ENCODE peak calls at places on chromosomes 12 and 14, in six cellular contexts. S is IMR-90, J is endothelial cell of umbilical vein, F is H1, V is spleen, A is tibial artery. B is an unnamed sample. For H3K36me3, the result is how much of the 10 kb centered on the place peaks cover.

GRCh38 chr14:61512508-61512907 is 182.8 kb upstream of the HIF1A start:
- DNase-seq in S (peak), J (no peak), F (no peak), V (no peak), A (no peak), B (no peak)

GRCh38 chr12:62868820-62869219 is 66.1 kb downstream of the PPM1H start:
- DNase-seq in S (no peak), J (no peak), F (no peak), V (no peak), A (no peak), B (no peak)

GRCh38 chr14:101812071-101812470 is 50.6 kb downstream of the PPP2R5C start:
- DNase-seq in S (no peak), J (no peak), F (no peak), V (no peak), A (no peak), B (no peak)

GRCh38 chr12:91985002-91985767 is 160.5 kb downstream of the BTG1 start:
- DNase-seq in S (peak), J (peak), F (no peak), V (no peak), A (no peak), B (no peak)

GRCh38 chr14:51701956-51702355 is 50.2 kb downstream of the FRMD6 start:
- DNase-seq in S (peak), J (no peak), F (no peak), V (no peak), A (no peak), B (no peak)

GRCh38 chr14:91317381-91318313 is 73.1 kb upstream of the GPR68 start:
- DNase-seq in S (no peak), J (peak), F (no peak), V (peak), A (no peak), B (peak)

GRCh38 chr12:95195122-95195521 is 22.1 kb downstream of the FGD6 start:
- DNase-seq in S (no peak), J (no peak), F (no peak), V (no peak), A (no peak), B (no peak)

GRCh38 chr12:56010112-56010570 is 10.7 kb upstream of the IKZF4 start:
- DNase-seq in S (no peak), J (no peak), F (no peak), V (no peak), A (no peak), B (no peak)

GRCh38 chr12:113130457-113131135 is 5.0 kb downstream of the RASAL1 start:
- DNase-seq in S (no peak), J (no peak), F (peak), V (peak), A (no peak), B (peak)

GRCh38 chr12:42631507-42631906 is 42.0 kb upstream of the PRICKLE1 start:
- DNase-seq in S (peak), J (no peak), F (no peak), V (no peak), A (no peak), B (no peak)

GRCh38 chr14:92728781-92729364 is 19.6 kb downstream of the LGMN start:
- DNase-seq in S (peak), J (peak), F (no peak), V (no peak), A (no peak), B (no peak)

GRCh38 chr12:46354111-46354798 is 18.3 kb downstream of the SLC38A2 start:
- DNase-seq in S (no peak), J (peak), F (no peak), V (no peak), A (no peak), B (no peak)

GRCh38 chr14:30854492-30854891 is 19.9 kb upstream of the COCH start:
- DNase-seq in S (no peak), J (no peak), F (no peak), V (no peak), A (no peak), B (no peak)

GRCh38 chr14:21268612-21269251 is 510 bp downstream of the HNRNPC start:
- DNase-seq in S (peak), J (peak), F (no peak), V (no peak), A (no peak), B (no peak)

GRCh38 chr14:84217066-84217465 is 1312.9 kb upstream of the FLRT2 start:
- DNase-seq in S (peak), J (no peak), F (no peak), V (no peak), A (no peak), B (no peak)

GRCh38 chr12:14618990-14619389 is 51.3 kb upstream of the PLBD1 start:
- DNase-seq in S (peak), J (peak), F (no peak), V (no peak), A (no peak), B (peak)

GRCh38 chr14:51511265-51511664 is 140.4 kb upstream of the FRMD6 start:
- DNase-seq in S (peak), J (no peak), F (no peak), V (no peak), A (no peak), B (no peak)

GRCh38 chr12:117042171-117042809 is 56.9 kb downstream of the TESC start:
- DNase-seq in S (peak), J (peak), F (no peak), V (no peak), A (no peak), B (no peak)

GRCh38 chr12:116416161-116416560 is 138.7 kb upstream of the MED13L start:
- DNase-seq in S (no peak), J (no peak), F (no peak), V (peak), A (no peak), B (no peak)

GRCh38 chr14:24274101-24274543 is 2.7 kb upstream of the RABGGTA start:
- DNase-seq in S (peak), J (no peak), F (no peak), V (no peak), A (no peak), B (no peak)

GRCh38 chr14:82710257-82710841 is 1176.7 kb upstream of the SEL1L start:
- DNase-seq in S (peak), J (peak), F (peak), V (no peak), A (no peak), B (peak)

GRCh38 chr12:132282950-132283771 is 46.2 kb downstream of the GALNT9 start:
- DNase-seq in S (no peak), J (no peak), F (peak), V (no peak), A (no peak), B (no peak)

GRCh38 chr12:1655225-1655788 is 26.3 kb downstream of the WNT5B start:
- DNase-seq in S (no peak), J (no peak), F (no peak), V (no peak), A (no peak), B (peak)

GRCh38 chr12:40034156-40034555 is 71.7 kb downstream of the SLC2A13 start:
- DNase-seq in S (no peak), J (no peak), F (no peak), V (no peak), A (no peak), B (no peak)

GRCh38 chr14:75861161-75861621 is 120.6 kb downstream of the TGFB3 start:
- DNase-seq in S (peak), J (no peak), F (no peak), V (no peak), A (no peak), B (no peak)

GRCh38 chr14:96194262-96194656 is 10.4 kb upstream of the BDKRB2 start:
- DNase-seq in S (no peak), J (no peak), F (no peak), V (no peak), A (no peak), B (no peak)

GRCh38 chr12:83128529-83128928 is 441.8 kb downstream of the TMTC2 start:
- DNase-seq in S (no peak), J (no peak), F (no peak), V (no peak), A (no peak), B (no peak)

GRCh38 chr12:18689781-18690180 is 48.0 kb downstream of the PLCZ1 start:
- DNase-seq in S (no peak), J (no peak), F (no peak), V (no peak), A (no peak), B (no peak)

GRCh38 chr12:132071837-132072384 is 72.2 kb downstream of the DDX51 start:
- DNase-seq in S (no peak), J (no peak), F (no peak), V (no peak), A (no peak), B (no peak)

GRCh38 chr14:53128303-53128702 is 24.8 kb downstream of the DDHD1 start:
- DNase-seq in S (no peak), J (no peak), F (no peak), V (no peak), A (no peak), B (no peak)

GRCh38 chr14:90587918-90588317 is 191.1 kb downstream of the CALM1 start:
- DNase-seq in S (no peak), J (no peak), F (no peak), V (no peak), A (no peak), B (no peak)

GRCh38 chr12:30931222-30931621 is 4.7 kb downstream of the TSPAN11 start:
- DNase-seq in S (no peak), J (no peak), F (no peak), V (no peak), A (no peak), B (no peak)

GRCh38 chr12:27213304-27213703 is 30.8 kb upstream of the STK38L start:
- DNase-seq in S (no peak), J (no peak), F (no peak), V (no peak), A (no peak), B (no peak)

GRCh38 chr14:72433511-72433910 is 460.4 kb downstream of the DPF3 start:
- DNase-seq in S (peak), J (no peak), F (no peak), V (no peak), A (no peak), B (no peak)

GRCh38 chr12:58167622-58168021 is 226.3 kb downstream of the ATP23 start:
- DNase-seq in S (no peak), J (no peak), F (no peak), V (no peak), A (no peak), B (no peak)

GRCh38 chr12:121964813-121965643 is 46.6 kb downstream of the CFAP251 start:
- DNase-seq in S (peak), J (peak), F (no peak), V (no peak), A (no peak), B (no peak)

GRCh38 chr12:56979628-56980027 is 22.2 kb upstream of the RDH16 start:
- DNase-seq in S (no peak), J (no peak), F (peak), V (no peak), A (no peak), B (no peak)

GRCh38 chr12:51980051-51980808 is 26.5 kb upstream of the TAMALIN start:
- DNase-seq in S (peak), J (peak), F (peak), V (peak), A (no peak), B (peak)

GRCh38 chr12:51980809-51981127 is 26.0 kb upstream of the TAMALIN start:
- DNase-seq in S (no peak), J (no peak), F (no peak), V (no peak), A (no peak), B (no peak)

GRCh38 chr12:51986834-51987233 is 19.9 kb upstream of the TAMALIN start:
- DNase-seq in S (no peak), J (no peak), F (no peak), V (no peak), A (no peak), B (no peak)

GRCh38 chr12:51984657-51985056 is 22.1 kb upstream of the TAMALIN start:
- DNase-seq in S (no peak), J (no peak), F (no peak), V (no peak), A (no peak), B (no peak)

GRCh38 chr12:51985136-51985835 is 21.5 kb upstream of the TAMALIN start:
- DNase-seq in S (no peak), J (no peak), F (no peak), V (no peak), A (no peak), B (no peak)
- H3K36me3 ChIP-seq in S (under half), J (under half), F (under half), V (half or more), A (under half), B (under half)

DNA sequence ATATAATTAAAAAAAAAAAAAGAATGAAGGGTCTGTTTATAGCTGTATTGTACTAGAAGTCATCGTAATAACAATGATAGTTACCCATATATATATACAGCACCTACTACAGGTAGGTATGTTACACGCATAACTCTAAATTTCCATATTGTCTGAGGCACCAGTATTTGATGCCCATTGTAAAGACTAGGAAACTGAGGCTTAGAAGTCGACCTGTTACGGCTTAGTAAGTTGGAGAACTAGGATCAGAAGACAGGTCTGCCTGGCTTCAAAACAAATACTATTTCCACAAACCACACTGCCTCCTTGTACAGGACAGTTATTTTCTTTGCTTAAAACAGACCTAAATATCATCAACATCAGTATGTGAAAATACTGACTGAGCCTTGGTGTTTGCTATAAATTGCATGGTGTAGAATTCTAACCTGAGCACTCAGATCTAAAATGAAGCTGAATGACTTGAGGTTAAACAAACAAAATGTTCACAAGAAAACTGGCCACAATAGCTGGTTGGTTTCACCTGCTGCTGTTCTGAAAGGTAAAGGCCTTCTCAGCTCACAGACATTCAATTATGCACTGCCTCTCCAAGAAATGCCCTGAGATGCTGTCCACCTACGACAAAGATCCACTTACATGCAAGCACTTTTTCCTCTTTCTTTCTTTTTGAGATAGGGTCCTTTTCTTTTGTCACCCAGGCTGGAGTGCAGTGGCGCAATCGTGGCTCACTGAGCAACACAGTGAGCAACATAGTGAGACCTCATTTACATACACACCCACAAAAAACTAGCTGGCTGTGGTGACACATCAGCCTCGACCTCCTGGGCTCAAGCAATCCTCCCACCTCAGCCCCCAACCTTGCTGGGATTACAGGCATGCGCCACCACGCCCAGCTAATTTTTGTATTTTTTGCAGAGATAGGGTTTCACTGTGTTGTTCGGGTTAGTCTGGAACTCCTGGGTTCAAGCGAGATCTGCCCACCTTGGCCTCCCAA is 35.7 kb downstream of the SSH1 start:
- DNase-seq in S (peak), J (no peak), F (no peak), V (peak), A (no peak), B (no peak)
- TF ChIP-seq CTCF in S (no peak), J (no peak), F (no peak), V (no peak), A (no peak), B (no peak)

DNA sequence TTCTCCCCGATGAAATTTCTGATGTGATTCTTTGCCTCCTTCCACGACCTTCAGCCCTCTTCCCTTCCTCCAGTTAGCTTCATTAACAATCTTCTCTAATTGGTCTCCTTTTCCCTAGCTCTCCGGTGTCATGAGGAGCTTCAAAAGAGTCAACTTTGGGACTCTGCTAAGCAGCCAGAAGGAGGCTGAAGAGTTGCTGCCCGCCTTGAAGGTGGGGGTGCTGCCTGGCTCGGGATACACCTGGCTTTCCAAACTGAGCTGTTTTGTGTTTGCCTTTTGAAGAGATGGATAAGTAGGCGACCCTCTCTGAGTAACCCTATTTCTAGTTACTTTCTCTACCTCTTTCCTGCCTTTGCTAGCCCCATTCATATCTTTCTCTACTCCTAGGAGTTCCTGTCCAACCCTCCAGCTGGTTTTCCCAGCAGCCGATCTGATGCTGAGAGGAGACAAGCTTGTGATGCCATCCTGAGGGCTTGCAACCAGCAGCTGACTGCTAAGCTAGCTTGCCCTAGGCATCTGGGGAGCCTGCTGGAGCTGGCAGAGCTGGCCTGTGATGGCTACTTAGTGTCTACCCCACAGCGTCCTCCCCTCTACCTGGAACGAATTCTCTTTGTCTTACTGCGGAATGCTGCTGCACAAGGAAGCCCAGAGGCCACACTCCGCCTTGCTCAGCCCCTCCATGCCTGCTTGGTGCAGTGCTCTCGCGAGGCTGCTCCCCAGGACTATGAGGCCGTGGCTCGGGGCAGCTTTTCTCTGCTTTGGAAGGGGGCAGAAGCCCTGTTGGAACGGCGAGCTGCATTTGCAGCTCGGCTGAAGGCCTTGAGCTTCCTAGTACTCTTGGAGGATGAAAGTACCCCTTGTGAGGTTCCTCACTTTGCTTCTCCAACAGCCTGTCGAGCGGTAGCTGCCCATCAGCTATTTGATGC is 801 bp downstream of the ESPL1 start:
- DNase-seq in S (no peak), J (no peak), F (no peak), V (no peak), A (no peak), B (no peak)
- H3K36me3 ChIP-seq in S (under half), J (under half), F (under half), V (under half), A (under half), B (under half)

GRCh38 chr14:80213602-80214001 is 2.3 kb upstream of the DIO2 start:
- DNase-seq in S (peak), J (peak), F (peak), V (no peak), A (no peak), B (no peak)

GRCh38 chr14:80212025-80212402 is 710 bp upstream of the DIO2 start:
- DNase-seq in S (peak), J (peak), F (no peak), V (no peak), A (no peak), B (no peak)

GRCh38 chr14:80215756-80216581 is 4.7 kb upstream of the DIO2 start:
- DNase-seq in S (peak), J (no peak), F (no peak), V (no peak), A (no peak), B (peak)

GRCh38 chr14:80215081-80215480 is 3.8 kb upstream of the DIO2 start:
- DNase-seq in S (peak), J (no peak), F (no peak), V (no peak), A (no peak), B (no peak)

DNA sequence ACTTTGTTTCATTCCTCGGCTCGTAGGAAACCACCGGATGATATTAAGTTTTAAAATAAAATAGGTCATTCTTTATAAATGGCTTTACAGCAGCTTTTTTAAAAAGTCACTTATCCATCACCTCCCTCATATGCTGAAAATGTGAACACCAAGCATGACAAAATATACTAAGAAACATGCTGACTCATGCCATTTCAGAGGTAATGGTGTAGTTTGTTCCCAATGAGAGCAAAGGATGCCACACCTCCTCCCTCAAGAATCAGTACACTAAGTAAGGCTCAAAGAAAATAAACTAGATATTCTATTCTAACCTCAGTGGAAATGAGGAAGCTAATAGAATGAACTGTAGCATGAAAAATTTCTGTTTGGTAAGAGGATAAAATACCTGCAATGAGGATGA is 5.5 kb upstream of the DIO2 start:
- DNase-seq in S (peak), J (no peak), F (no peak), V (no peak), A (no peak), B (no peak)
- TF ChIP-seq CTCF in S (no peak), J (no peak), F (no peak), V (no peak), A (no peak), B (no peak)

DNA sequence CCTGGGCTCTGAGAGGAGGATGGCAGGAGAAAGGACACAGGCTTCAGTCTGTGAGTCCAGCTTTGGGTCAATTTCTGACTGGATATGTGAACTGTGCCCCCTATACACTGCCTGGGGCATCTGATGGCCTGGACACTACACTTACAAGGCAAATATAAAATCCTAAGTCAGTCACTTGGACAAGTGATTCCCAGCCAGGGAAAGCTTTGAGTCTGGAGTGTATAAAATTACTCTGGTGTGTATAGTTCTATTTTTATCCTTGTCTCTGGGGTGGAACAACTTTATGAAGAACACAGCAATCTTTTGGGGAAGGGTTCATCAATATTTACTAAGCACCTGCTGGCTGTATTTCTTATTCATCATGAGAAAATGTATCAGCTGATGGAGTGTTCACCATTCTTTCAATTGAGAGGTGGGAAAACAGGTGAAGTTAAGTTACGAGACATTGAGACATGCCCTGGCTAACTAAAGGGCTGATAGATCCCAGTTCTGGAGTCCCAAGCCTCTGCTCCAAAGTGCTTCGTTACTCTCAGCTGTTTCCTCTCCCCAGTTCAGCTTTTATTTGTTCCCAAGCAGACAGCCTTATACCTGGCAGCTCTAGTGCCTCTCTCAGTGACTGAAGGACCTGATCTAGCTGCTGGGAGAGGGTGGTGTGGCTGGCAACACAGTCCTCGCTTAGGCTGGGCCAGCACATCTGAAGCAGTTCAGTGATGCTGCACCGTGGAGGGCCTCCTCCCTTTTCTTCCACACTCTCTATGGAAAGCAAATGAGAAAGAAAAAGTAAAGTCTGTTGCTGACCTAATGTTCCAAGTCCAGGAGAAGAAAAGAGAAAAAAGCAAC is 30.9 kb downstream of the ZFYVE26 start:
- DNase-seq in S (no peak), J (no peak), F (no peak), V (no peak), A (no peak), B (no peak)
- H3K36me3 ChIP-seq in S (under half), J (under half), F (half or more), V (half or more), A (half or more), B (under half)

B was measured in mucosa of descending colon.